ENCODE peak calls at places on chromosomes 13 and 19, in eight cellular contexts. O is astrocyte of the spinal cord; M is cardiac muscle cell; G is Panc1; Y is psoas muscle; A is stimulated activated CD4-positive, alpha-beta T cell treated with anti-CD3 and anti-CD28 coated beads, Interleukin-4, amount 100 ng/mL, for 1 hour; D is breast epithelium; K is progenitor cell of endocrine pancreas. R is an unnamed sample.

GRCh38 chr19:41999071-41999877 is 5.2 kb upstream of the ATP1A3 start:
- DNase-seq in O (no peak), M (no peak), G (no peak), Y (no peak), A (no peak), D (no peak), K (no peak), R (no peak)

GRCh38 chr19:35327642-35328041 is 1.3 kb upstream of the CD22 start:
- DNase-seq in O (no peak), M (no peak), G (no peak), Y (no peak), A (no peak), D (no peak), K (no peak), R (no peak)

GRCh38 chr19:58409010-58409790 is 751 bp downstream of the ZNF584 start:
- DNase-seq in O (no peak), M (peak), G (no peak), Y (no peak), A (no peak), D (no peak), K (no peak), R (peak)

GRCh38 chr19:38324431-38324830 is 4.8 kb downstream of the KCNK6 start:
- DNase-seq in O (no peak), M (no peak), G (no peak), Y (no peak), A (no peak), D (no peak), K (no peak), R (no peak)

GRCh38 chr13:24724714-24725113 is 39.3 kb upstream of the RNF17 start:
- DNase-seq in O (no peak), M (no peak), G (no peak), Y (no peak), A (no peak), D (no peak), K (no peak), R (no peak)

GRCh38 chr13:114129649-114130062 is 2.8 kb downstream of the RASA3 start:
- DNase-seq in O (no peak), M (no peak), G (no peak), Y (no peak), A (peak), D (no peak), K (no peak), R (no peak)

GRCh38 chr13:25654332-25654731 is 282.6 kb downstream of the ATP8A2 start:
- DNase-seq in O (no peak), M (no peak), G (no peak), Y (peak), A (no peak), D (no peak), K (no peak), R (peak)

GRCh38 chr19:30406220-30406944 is 34.2 kb downstream of the ZNF536 start:
- DNase-seq in O (no peak), M (no peak), G (no peak), Y (no peak), A (no peak), D (no peak), K (no peak), R (no peak)

GRCh38 chr13:60448907-60449510 is 52.0 kb downstream of the TDRD3 start:
- DNase-seq in O (peak), M (peak), G (peak), Y (no peak), A (no peak), D (no peak), K (no peak), R (peak)

GRCh38 chr19:29943615-29944014 is 1.6 kb downstream of the URI1 start:
- DNase-seq in O (no peak), M (no peak), G (no peak), Y (no peak), A (no peak), D (no peak), K (no peak), R (no peak)

GRCh38 chr19:342801-343421 is 1.7 kb downstream of the MIER2 start:
- DNase-seq in O (peak), M (peak), G (no peak), Y (peak), A (no peak), D (no peak), K (no peak), R (peak)

GRCh38 chr13:32645854-32646253 is 59.6 kb downstream of the PDS5B start:
- DNase-seq in O (no peak), M (no peak), G (no peak), Y (no peak), A (peak), D (no peak), K (no peak), R (no peak)

GRCh38 chr19:9586764-9587163 is 2.5 kb upstream of the ZNF121 start:
- DNase-seq in O (peak), M (peak), G (peak), Y (peak), A (peak), D (peak), K (peak), R (peak)

GRCh38 chr19:39132344-39132969 is 6.9 kb downstream of the PAK4 start:
- DNase-seq in O (no peak), M (no peak), G (no peak), Y (no peak), A (no peak), D (no peak), K (no peak), R (no peak)

GRCh38 chr13:23979361-23980159 is 82.3 kb upstream of the C1QTNF9B start:
- DNase-seq in O (peak), M (peak), G (no peak), Y (peak), A (peak), D (peak), K (peak), R (peak)

GRCh38 chr19:15280915-15281683 is 48.9 kb upstream of the EPHX3 start:
- DNase-seq in O (peak), M (peak), G (no peak), Y (peak), A (no peak), D (peak), K (no peak), R (peak)

GRCh38 chr13:67099494-67099893 is 130.6 kb downstream of the PCDH9 start:
- DNase-seq in O (no peak), M (no peak), G (no peak), Y (no peak), A (no peak), D (no peak), K (no peak), R (no peak)

GRCh38 chr13:43861863-43862262 is 17.7 kb downstream of the CCDC122 start:
- DNase-seq in O (no peak), M (no peak), G (no peak), Y (no peak), A (no peak), D (no peak), K (no peak), R (no peak)

GRCh38 chr19:49019242-49019932 is 2.5 kb upstream of the LHB start:
- DNase-seq in O (no peak), M (peak), G (no peak), Y (peak), A (peak), D (peak), K (no peak), R (no peak)

GRCh38 chr13:43003010-43003409 is 11.0 kb upstream of the EPSTI1 start:
- DNase-seq in O (no peak), M (no peak), G (no peak), Y (no peak), A (no peak), D (no peak), K (no peak), R (no peak)

GRCh38 chr19:39223703-39224279 is 19.7 kb upstream of the SYCN start:
- DNase-seq in O (peak), M (peak), G (no peak), Y (no peak), A (no peak), D (no peak), K (no peak), R (peak)

GRCh38 chr19:12293771-12294307 is 844 bp downstream of the ZNF44 start:
- DNase-seq in O (peak), M (peak), G (no peak), Y (peak), A (peak), D (peak), K (peak), R (peak)

GRCh38 chr19:17379221-17379631 is 2.1 kb upstream of the PLVAP start:
- DNase-seq in O (no peak), M (no peak), G (no peak), Y (no peak), A (no peak), D (no peak), K (no peak), R (no peak)

GRCh38 chr19:38061294-38061693 is 154.3 kb downstream of the SIPA1L3 start:
- DNase-seq in O (peak), M (peak), G (no peak), Y (no peak), A (no peak), D (no peak), K (no peak), R (peak)

R was measured in A172.